ENCODE peak calls at places on chromosomes 3 and 15, in four cellular contexts. N, Y, H and T are unnamed samples.

GRCh38 chr3:194632211-194632982 is 822 bp downstream of the TMEM44 start:
- DNase-seq in N (peak), H (no peak), Y (peak), T (no peak)

GRCh38 chr15:68411276-68411675 is 20.7 kb downstream of the ITGA11 start:
- DNase-seq in N (no peak), Y (no peak), H (no peak), T (no peak)

GRCh38 chr3:134630506-134630905 is 20.3 kb downstream of the KY start:
- DNase-seq in H (no peak), Y (peak), N (peak), T (no peak)

GRCh38 chr15:80059786-80060489 is 462 bp downstream of the ZFAND6 start:
- DNase-seq in H (no peak), N (peak), Y (peak), T (no peak)

GRCh38 chr3:127408684-127409420 is 121.0 kb upstream of the PRR20G start:
- DNase-seq in H (no peak), Y (no peak), N (no peak), T (no peak)

GRCh38 chr3:32177702-32178198 is 60.7 kb upstream of the CMTM8 start:
- DNase-seq in N (peak), H (no peak), Y (peak), T (peak)

GRCh38 chr3:14404396-14405119 is 2.2 kb downstream of the SLC6A6 start:
- DNase-seq in Y (no peak), H (no peak), N (no peak), T (no peak)

GRCh38 chr15:41231536-41231935 is 468 bp downstream of the CHP1 start:
- DNase-seq in Y (peak), H (no peak), N (no peak), T (no peak)

GRCh38 chr3:194220776-194221735 is 85.1 kb downstream of the HES1 start:
- DNase-seq in Y (no peak), N (no peak), H (no peak), T (no peak)

GRCh38 chr3:178340523-178340922 is 195.7 kb upstream of the KCNMB2 start:
- DNase-seq in H (no peak), Y (peak), N (no peak), T (no peak)

GRCh38 chr15:52243697-52244555 is 51.7 kb downstream of the MYO5C start:
- DNase-seq in Y (no peak), N (no peak), H (no peak), T (no peak)

GRCh38 chr15:81108427-81108826 is 25.6 kb upstream of the CFAP161 start:
- DNase-seq in N (no peak), Y (no peak), H (no peak), T (no peak)

GRCh38 chr15:88994286-88994685 is 81.1 kb upstream of the MFGE8 start:
- DNase-seq in Y (peak), H (no peak), N (no peak), T (no peak)

GRCh38 chr3:143332046-143332445 is 212.5 kb downstream of the CHST2 start:
- DNase-seq in N (no peak), Y (no peak), H (no peak), T (no peak)

GRCh38 chr3:195441476-195441970 is 1.3 kb downstream of the ACAP2 start:
- DNase-seq in Y (peak), H (no peak), N (peak), T (no peak)

GRCh38 chr3:135224963-135225362 is 429.9 kb downstream of the EPHB1 start:
- DNase-seq in H (no peak), N (no peak), Y (no peak), T (no peak)

GRCh38 chr3:105518806-105519418 is 152.2 kb downstream of the ALCAM start:
- DNase-seq in Y (peak), N (peak), H (no peak), T (peak)

GRCh38 chr15:69666441-69666882 is 213.8 kb downstream of the RPLP1 start:
- DNase-seq in N (peak), Y (peak), H (no peak), T (no peak)

DNA sequence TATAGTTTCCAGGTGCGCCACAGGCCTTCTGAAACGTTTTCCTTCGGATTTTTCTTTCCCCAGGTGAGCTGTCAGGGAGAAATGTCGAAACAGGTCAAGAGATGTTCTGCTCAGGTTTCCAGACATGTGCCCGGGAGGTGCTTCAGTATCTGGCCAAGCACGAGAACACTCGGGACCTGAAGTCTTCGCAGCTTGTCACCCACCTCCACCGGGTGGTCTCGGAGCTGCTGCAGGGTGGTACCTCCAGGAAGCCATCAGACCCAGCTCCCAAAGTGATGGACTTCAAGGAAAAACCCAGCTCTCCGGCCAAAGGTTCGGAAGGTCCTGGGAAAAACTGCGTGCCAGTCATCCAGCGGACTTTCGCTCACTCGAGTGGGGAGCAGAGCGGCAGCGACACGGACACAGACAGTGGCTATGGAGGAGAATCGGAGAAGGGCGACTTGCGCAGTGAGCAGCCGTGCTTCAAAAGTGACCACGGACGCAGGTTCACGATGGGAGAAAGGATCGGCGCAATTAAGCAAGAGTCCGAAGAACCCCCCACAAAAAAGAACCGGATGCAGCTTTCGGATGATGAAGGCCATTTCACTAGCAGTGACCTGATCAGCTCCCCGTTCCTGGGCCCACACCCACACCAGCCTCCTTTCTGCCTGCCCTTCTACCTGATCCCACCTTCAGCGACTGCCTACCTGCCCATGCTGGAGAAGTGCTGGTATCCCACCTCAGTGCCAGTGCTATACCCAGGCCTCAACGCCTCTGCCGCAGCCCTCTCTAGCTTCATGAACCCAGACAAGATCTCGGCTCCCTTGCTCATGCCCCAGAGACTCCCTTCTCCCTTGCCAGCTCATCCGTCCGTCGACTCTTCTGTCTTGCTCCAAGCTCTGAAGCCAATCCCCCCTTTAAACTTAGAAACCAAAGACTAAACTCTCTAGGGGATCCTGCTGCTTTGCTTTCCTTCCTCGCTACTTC is 3.8 kb downstream of the BHLHE40 start:
- DNase-seq in N (peak), H (no peak), Y (peak), T (no peak)
- H3K4me3 ChIP-seq in N (peak), H (peak), Y (peak), T (peak)

GRCh38 chr3:44301746-44302145 is 36.8 kb upstream of the TCAIM start:
- DNase-seq in H (no peak), Y (no peak), N (no peak), T (no peak)
- TF ChIP-seq CTCF in H (no peak), Y (no peak), N (no peak), T (no peak)

GRCh38 chr3:119536757-119537156 is 22.7 kb downstream of the CD80 start:
- DNase-seq in Y (no peak), N (no peak), H (no peak), T (no peak)

GRCh38 chr3:119541547-119541946 is 17.9 kb downstream of the CD80 start:
- DNase-seq in Y (no peak), H (no peak), N (no peak), T (no peak)

GRCh38 chr3:119543147-119543546 is 16.3 kb downstream of the CD80 start:
- DNase-seq in N (no peak), H (no peak), Y (no peak), T (no peak)

GRCh38 chr3:119538772-119539171 is 20.6 kb downstream of the CD80 start:
- DNase-seq in Y (no peak), H (no peak), N (no peak), T (no peak)

GRCh38 chr3:119542168-119542767 is 17.1 kb downstream of the CD80 start:
- DNase-seq in Y (no peak), H (no peak), N (no peak), T (no peak)
- H3K4me3 ChIP-seq in Y (no peak), H (no peak), N (no peak), T (no peak)

GRCh38 chr3:46829699-46830208 is 33.5 kb downstream of the MYL3 start:
- DNase-seq in Y (no peak), N (no peak), H (no peak), T (no peak)
- TF ChIP-seq CTCF in Y (no peak), N (no peak), H (no peak), T (no peak)

GRCh38 chr3:112635674-112636073 is 5.3 kb downstream of the CCDC80 start:
- DNase-seq in H (peak), Y (peak), N (peak), T (no peak)
- H3K4me3 ChIP-seq in H (peak), Y (peak), N (peak), T (no peak)

DNA sequence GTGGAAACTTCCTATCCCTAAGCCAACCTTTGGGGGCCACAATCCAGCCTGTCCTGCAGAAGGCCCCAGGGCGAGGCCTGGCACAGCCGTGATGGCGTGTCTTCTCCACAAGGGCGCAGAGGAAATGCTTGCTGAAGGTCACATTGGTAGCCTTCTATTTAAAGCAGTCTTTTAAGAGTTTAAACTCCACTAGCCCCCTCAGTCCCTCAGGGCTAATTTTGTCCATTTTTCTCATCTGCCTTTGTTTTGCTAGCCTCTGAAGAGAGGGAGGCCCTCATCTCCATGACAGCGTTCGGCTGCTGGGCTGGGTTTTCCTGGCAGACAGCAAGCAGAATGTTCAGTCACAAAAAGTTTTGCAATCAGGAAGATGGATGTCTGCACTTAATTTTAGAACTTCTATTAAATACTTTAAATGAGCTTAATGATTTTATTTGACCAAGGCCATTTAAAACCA is 40.8 kb downstream of the RARB start:
- DNase-seq in Y (peak), H (peak), N (no peak), T (no peak)
- TF ChIP-seq CTCF in Y (peak), H (peak), N (no peak), T (peak)

DNA sequence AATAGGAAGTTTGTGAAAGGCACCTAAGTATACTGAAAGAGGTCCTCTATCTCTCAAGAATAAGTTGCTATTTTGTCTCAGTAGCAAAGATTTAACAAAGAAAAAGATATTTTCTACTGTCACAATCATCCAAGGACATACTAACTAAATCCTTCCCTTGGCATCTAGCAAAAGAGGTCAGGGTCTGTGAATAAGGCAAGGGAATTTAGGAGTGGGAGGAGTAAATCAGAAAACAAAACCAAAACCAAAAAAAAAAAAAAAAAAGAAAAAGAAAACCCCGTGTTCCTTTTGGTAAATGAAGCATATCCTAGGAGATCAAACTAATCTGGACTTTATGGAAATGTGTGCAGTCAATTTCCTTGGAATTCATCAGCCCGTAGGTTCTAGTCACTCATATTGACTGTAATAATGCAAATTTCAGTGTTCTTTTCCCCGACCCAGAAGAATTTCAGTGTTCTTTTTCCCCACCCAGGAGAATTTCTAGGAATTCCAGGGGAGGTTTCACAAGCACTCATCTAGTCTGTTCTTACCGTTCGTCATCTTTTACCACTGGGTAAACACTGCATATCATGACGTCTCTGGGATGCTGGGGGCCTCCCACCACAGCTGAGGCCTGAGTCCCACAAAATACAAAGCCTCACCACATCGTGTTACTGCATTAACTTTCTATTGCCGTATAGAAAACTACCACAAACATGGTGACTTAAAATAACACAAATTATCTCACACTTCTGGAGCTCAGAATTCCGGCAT is 113.8 kb upstream of the CCDC54 start:
- DNase-seq in N (no peak), H (no peak), Y (peak), T (no peak)
- H3K4me3 ChIP-seq in N (no peak), H (no peak), Y (peak), T (no peak)

DNA sequence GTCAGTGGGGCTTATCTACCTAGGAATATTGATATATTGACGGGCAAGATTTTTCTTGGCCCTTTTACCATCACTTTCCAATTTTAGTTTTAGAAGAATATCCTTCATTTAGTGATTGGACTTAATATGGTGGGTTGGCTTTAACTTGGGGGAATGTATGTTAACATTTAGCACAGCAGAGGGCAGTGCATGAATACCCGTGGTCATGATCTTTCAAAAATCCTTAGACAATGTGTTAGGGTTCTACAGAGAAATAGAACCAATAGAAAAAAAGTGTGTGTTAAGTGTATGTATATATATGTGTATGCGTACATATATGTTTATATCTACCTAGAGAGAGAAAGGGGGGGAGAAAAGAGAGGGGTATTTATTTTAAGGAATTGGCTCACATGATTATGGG is 36.9 kb downstream of the GPR171 start:
- DNase-seq in H (no peak), N (peak), Y (no peak), T (no peak)
- TF ChIP-seq CTCF in H (peak), N (peak), Y (peak), T (peak)